ENCODE peak calls at places on chromosomes 6 and 20, in nine cellular contexts. T is activated B cell treated with CpG ODN at 0.5 μM for 24 hours, P is ascending aorta, J is glutamatergic neuron, U is GM13976, Z is OCI-LY7, N is lower lobe of right lung, V is gastrocnemius medialis, C is RWPE1. L is an unnamed sample.

GRCh38 chr6:153976921-153977693 is 61.9 kb upstream of the OPRM1 start:
- DNase-seq in Z (no peak), P (no peak), V (no peak), C (peak), U (no peak), T (no peak), J (no peak), N (no peak), L (no peak)

GRCh38 chr20:32751309-32752020 is 8.2 kb upstream of the COMMD7 start:
- DNase-seq in T (no peak), Z (no peak), U (no peak), P (no peak), V (no peak), J (no peak), N (no peak), C (no peak), L (no peak)

GRCh38 chr6:25142506-25142905 is 136.7 kb upstream of the CARMIL1 start:
- DNase-seq in P (no peak), V (no peak), N (no peak), U (no peak), C (no peak), J (no peak), T (no peak), Z (no peak), L (no peak)

GRCh38 chr6:133951881-133952814 is 876 bp upstream of the TBPL1 start:
- DNase-seq in V (peak), Z (peak), T (peak), J (peak), U (peak), N (peak), P (peak), C (peak), L (peak)

GRCh38 chr20:10369723-10370090 is 64.3 kb downstream of the MKKS start:
- DNase-seq in Z (no peak), V (no peak), N (no peak), P (peak), J (no peak), C (peak), T (no peak), U (no peak), L (no peak)

GRCh38 chr6:89299451-89299850 is 15.6 kb downstream of the GABRR2 start:
- DNase-seq in P (no peak), Z (no peak), V (no peak), N (no peak), J (no peak), C (no peak), U (no peak), T (no peak), L (no peak)

GRCh38 chr20:39245685-39246311 is 283.7 kb downstream of the DHX35 start:
- DNase-seq in N (no peak), C (no peak), P (no peak), T (no peak), U (no peak), V (no peak), Z (no peak), J (no peak), L (no peak)

GRCh38 chr20:53718142-53718481 is 124.5 kb upstream of the ZNF217 start:
- DNase-seq in J (no peak), P (no peak), U (no peak), C (no peak), N (no peak), T (no peak), Z (no peak), V (no peak), L (no peak)

GRCh38 chr20:52494244-52494643 is 302.7 kb upstream of the ZFP64 start:
- DNase-seq in N (no peak), U (no peak), P (no peak), T (no peak), Z (no peak), J (no peak), V (no peak), C (peak), L (no peak)

GRCh38 chr6:56999049-56999448 is 44.1 kb downstream of the BEND6 start:
- DNase-seq in V (no peak), N (no peak), J (no peak), T (no peak), P (no peak), Z (no peak), U (no peak), C (no peak), L (no peak)

GRCh38 chr6:38434051-38434450 is 205.7 kb downstream of the BTBD9 start:
- DNase-seq in P (no peak), N (no peak), V (no peak), U (no peak), Z (no peak), C (no peak), J (no peak), T (no peak), L (no peak)

GRCh38 chr6:7621761-7622160 is 31.8 kb downstream of the SNRNP48 start:
- DNase-seq in U (no peak), N (no peak), Z (no peak), C (no peak), J (no peak), P (no peak), T (no peak), V (no peak), L (no peak)

GRCh38 chr6:53671111-53671510 is 5.6 kb upstream of the KLHL31 start:
- DNase-seq in C (no peak), V (no peak), U (no peak), Z (no peak), J (no peak), P (no peak), N (no peak), T (no peak), L (no peak)

GRCh38 chr6:7991992-7992815 is 72.0 kb downstream of the BLOC1S5 start:
- DNase-seq in T (no peak), P (no peak), J (no peak), N (no peak), U (peak), C (peak), V (no peak), Z (peak), L (peak)

GRCh38 chr6:146009338-146009737 is 19.5 kb upstream of the GRM1 start:
- DNase-seq in V (no peak), P (no peak), C (no peak), Z (no peak), J (no peak), U (no peak), T (no peak), N (no peak), L (no peak)

GRCh38 chr6:149897015-149897697 is 757 bp downstream of the RAET1E start:
- DNase-seq in U (no peak), V (peak), N (peak), Z (no peak), J (no peak), P (peak), T (no peak), C (peak), L (no peak)

GRCh38 chr20:19077370-19078220 is 134.8 kb upstream of the SLC24A3 start:
- DNase-seq in Z (no peak), P (no peak), V (no peak), N (no peak), C (no peak), U (no peak), J (no peak), T (no peak), L (no peak)

GRCh38 chr6:8074213-8074612 is 10.0 kb upstream of the BLOC1S5 start:
- DNase-seq in T (no peak), P (no peak), C (no peak), Z (no peak), U (no peak), V (no peak), N (no peak), J (no peak), L (no peak)

GRCh38 chr6:133505680-133506079 is 264.5 kb downstream of the EYA4 start:
- DNase-seq in N (no peak), T (no peak), Z (no peak), J (no peak), V (no peak), C (no peak), U (no peak), P (no peak), L (no peak)

GRCh38 chr6:127737009-127737486 is 160.1 kb downstream of the C6orf58 start:
- DNase-seq in J (no peak), Z (peak), C (peak), P (no peak), N (no peak), U (peak), T (no peak), V (peak), L (peak)

GRCh38 chr6:167493961-167494697 is 169.2 kb downstream of the TTLL2 start:
- DNase-seq in P (no peak), U (no peak), C (no peak), J (peak), T (no peak), Z (no peak), V (peak), N (no peak), L (no peak)

GRCh38 chr6:169940554-169941290 is 189.3 kb downstream of the ERMARD start:
- DNase-seq in T (no peak), C (no peak), J (no peak), U (no peak), V (no peak), N (no peak), P (no peak), Z (no peak), L (no peak)

GRCh38 chr20:25480797-25481196 is 73.3 kb downstream of the GINS1 start:
- DNase-seq in J (no peak), T (no peak), Z (no peak), U (no peak), V (no peak), N (no peak), C (no peak), P (no peak), L (no peak)

GRCh38 chr6:29531668-29532067 is 27.9 kb downstream of the UBD start:
- DNase-seq in J (no peak), T (no peak), P (no peak), Z (no peak), U (no peak), C (peak), V (no peak), N (no peak), L (no peak)

GRCh38 chr6:118319890-118320289 is 228.2 kb upstream of the PLN start:
- DNase-seq in U (no peak), N (no peak), C (no peak), Z (no peak), P (no peak), V (no peak), T (no peak), J (no peak), L (no peak)

GRCh38 chr6:127225497-127225896 is 41.2 kb upstream of the RNF146 start:
- DNase-seq in N (no peak), P (no peak), C (no peak), T (no peak), U (no peak), V (no peak), Z (no peak), J (no peak), L (no peak)

GRCh38 chr6:24788031-24788665 is 10.6 kb downstream of the ARMH2 start:
- DNase-seq in Z (no peak), T (no peak), J (no peak), V (no peak), U (no peak), N (no peak), P (no peak), C (no peak), L (no peak)

GRCh38 chr20:46311039-46311650 is 2.8 kb upstream of the CDH22 start:
- DNase-seq in T (no peak), C (no peak), N (no peak), P (no peak), Z (no peak), U (no peak), J (no peak), V (no peak), L (no peak)

GRCh38 chr6:82176616-82177015 is 70.9 kb downstream of the IBTK start:
- DNase-seq in V (no peak), N (no peak), J (no peak), C (no peak), Z (no peak), P (no peak), T (no peak), U (no peak), L (no peak)

GRCh38 chr6:82178759-82179112 is 68.8 kb downstream of the IBTK start:
- DNase-seq in P (no peak), C (no peak), J (no peak), Z (no peak), U (no peak), V (no peak), N (no peak), T (no peak), L (no peak)

GRCh38 chr6:82179415-82179814 is 68.1 kb downstream of the IBTK start:
- DNase-seq in J (no peak), N (no peak), C (no peak), V (no peak), P (no peak), Z (no peak), U (no peak), T (no peak), L (no peak)

GRCh38 chr6:82182756-82183155 is 64.8 kb downstream of the IBTK start:
- DNase-seq in U (no peak), N (no peak), V (no peak), Z (no peak), J (no peak), P (no peak), C (peak), T (no peak), L (no peak)

GRCh38 chr6:82178084-82178758 is 69.3 kb downstream of the IBTK start:
- DNase-seq in Z (no peak), T (no peak), V (no peak), U (no peak), J (no peak), C (no peak), P (no peak), N (no peak), L (no peak)
- TF ChIP-seq CTCF in Z (peak), T (no peak), V (peak), U (no peak), J (no peak), C (peak), P (peak), N (peak), L (peak)

DNA sequence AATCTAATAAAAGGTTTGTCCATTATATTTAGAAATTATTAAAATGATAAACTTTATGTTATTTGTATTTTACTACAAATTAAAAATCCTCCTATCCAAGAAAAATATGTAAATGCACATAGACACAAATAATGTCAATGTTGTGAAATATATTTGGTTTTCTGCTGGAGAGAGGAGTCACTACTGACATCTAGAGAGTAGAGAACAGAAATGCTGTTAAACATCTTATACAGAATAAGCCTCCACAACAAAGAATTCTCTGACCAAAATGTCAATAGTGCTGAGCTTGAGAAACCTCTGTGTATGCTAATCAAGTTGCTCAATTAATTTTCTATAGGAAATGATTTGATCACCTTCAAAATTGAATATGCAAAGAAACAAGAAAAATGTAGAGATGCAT is 12.4 kb downstream of the HTR1B start:
- DNase-seq in U (no peak), C (no peak), V (no peak), T (no peak), N (no peak), J (no peak), P (no peak), Z (no peak), L (no peak)
- TF ChIP-seq CTCF in U (no peak), C (peak), V (no peak), T (no peak), N (no peak), J (no peak), P (no peak), Z (no peak), L (no peak)

GRCh38 chr6:79548310-79548709 is 11.1 kb upstream of the LCA5 start:
- DNase-seq in T (no peak), U (no peak), P (no peak), C (no peak), V (no peak), Z (no peak), J (no peak), N (no peak), L (no peak)
- TF ChIP-seq CTCF in T (no peak), U (no peak), P (no peak), C (no peak), V (no peak), Z (no peak), J (no peak), N (no peak), L (no peak)

GRCh38 chr20:21028921-21029320 is 77.2 kb downstream of the LINC00237 start:
- DNase-seq in Z (no peak), N (no peak), J (no peak), C (no peak), T (no peak), P (no peak), V (no peak), U (no peak), L (no peak)

GRCh38 chr20:21026951-21027350 is 79.2 kb downstream of the LINC00237 start:
- DNase-seq in N (no peak), Z (no peak), J (no peak), V (no peak), C (no peak), U (no peak), P (no peak), T (no peak), L (no peak)

GRCh38 chr20:21029356-21029755 is 76.8 kb downstream of the LINC00237 start:
- DNase-seq in C (no peak), N (no peak), J (no peak), T (no peak), P (no peak), V (no peak), U (no peak), Z (no peak), L (no peak)

GRCh38 chr20:21028436-21028835 is 77.7 kb downstream of the LINC00237 start:
- DNase-seq in V (no peak), C (no peak), N (no peak), J (no peak), U (no peak), Z (no peak), T (no peak), P (no peak), L (no peak)

DNA sequence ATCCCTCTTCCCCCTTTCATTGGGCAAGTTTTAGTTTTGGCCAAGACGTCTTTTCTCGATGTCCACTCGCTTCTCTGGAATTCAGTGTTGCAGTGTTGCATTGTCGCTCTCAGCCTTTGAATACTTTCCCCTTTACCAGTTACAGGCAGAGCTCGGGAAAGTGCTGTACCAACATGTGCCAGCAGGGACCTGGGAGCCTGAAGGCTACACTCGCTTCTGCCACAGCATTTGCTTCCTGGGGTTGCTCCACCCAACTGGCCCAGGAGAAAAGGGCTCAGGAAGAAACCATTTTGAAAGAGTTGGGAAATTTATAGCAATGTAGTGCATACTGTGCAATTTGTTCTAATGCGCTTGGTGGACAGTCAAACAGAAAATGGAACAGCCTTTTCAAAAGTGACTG is 78.6 kb downstream of the LINC00237 start:
- DNase-seq in C (no peak), N (no peak), Z (no peak), J (peak), P (no peak), T (no peak), U (no peak), V (no peak), L (no peak)
- TF ChIP-seq CTCF in C (no peak), N (no peak), Z (no peak), J (peak), P (no peak), T (no peak), U (no peak), V (no peak), L (peak)

GRCh38 chr6:84779917-84780316 is 15.5 kb upstream of the TBX18 start:
- DNase-seq in Z (no peak), P (no peak), V (no peak), T (no peak), C (no peak), U (no peak), N (no peak), J (no peak), L (no peak)

GRCh38 chr6:84777888-84778287 is 13.5 kb upstream of the TBX18 start:
- DNase-seq in J (no peak), N (no peak), C (no peak), V (no peak), U (no peak), P (no peak), T (no peak), Z (no peak), L (no peak)

GRCh38 chr6:84774174-84775158 is 10.1 kb upstream of the TBX18 start:
- DNase-seq in C (peak), Z (no peak), P (peak), U (peak), V (no peak), J (peak), N (peak), T (no peak), L (peak)

GRCh38 chr6:84776392-84776791 is 12.0 kb upstream of the TBX18 start:
- DNase-seq in V (no peak), J (no peak), N (no peak), Z (no peak), T (no peak), P (no peak), C (no peak), U (no peak), L (no peak)

GRCh38 chr6:84779380-84779779 is 15.0 kb upstream of the TBX18 start:
- DNase-seq in T (no peak), Z (no peak), J (no peak), C (no peak), V (no peak), P (no peak), N (no peak), U (no peak), L (no peak)
- TF ChIP-seq CTCF in T (no peak), Z (no peak), J (no peak), C (no peak), V (no peak), P (no peak), N (no peak), U (no peak), L (no peak)

L was measured in mesothelial cell of epicardium.